ENCODE peak calls at places on chromosomes 7 and 10, in nine cellular contexts. One of them, this sample, is unnamed.
A peak's percentile ranks its signal among the peaks of the same experiment; 100 is the strongest.

GRCh38 chr7:150982348-150982747 is 4.2 kb upstream of the KCNH2 start:
- DNase-seq in colonic mucosa: no peak
- DNase-seq in CD4-positive, CD25-positive, alpha-beta regulatory T cell: no peak
- DNase-seq in sigmoid colon: no peak
- DNase-seq in stomach: no peak
- DNase-seq in hepatocyte: no peak
- DNase-seq in SJSA1: no peak
- DNase-seq in upper lobe of left lung: no peak
- DNase-seq in CD4-positive, alpha-beta memory T cell: no peak
- DNase-seq in this sample: no peak

GRCh38 chr7:44247868-44248651 is 47.3 kb downstream of the YKT6 start:
- DNase-seq in colonic mucosa: no peak
- DNase-seq in CD4-positive, CD25-positive, alpha-beta regulatory T cell: no peak
- DNase-seq in sigmoid colon: no peak
- DNase-seq in stomach: no peak
- DNase-seq in hepatocyte: no peak
- DNase-seq in SJSA1: no peak
- DNase-seq in upper lobe of left lung: no peak
- DNase-seq in CD4-positive, alpha-beta memory T cell: no peak
- DNase-seq in this sample: no peak

GRCh38 chr10:1291178-1292090 is 235.2 kb downstream of the WDR37 start:
- DNase-seq in colonic mucosa: no peak
- DNase-seq in CD4-positive, CD25-positive, alpha-beta regulatory T cell: no peak
- DNase-seq in sigmoid colon: no peak
- DNase-seq in stomach: no peak
- DNase-seq in hepatocyte: no peak
- DNase-seq in SJSA1: peak; percentile 33
- DNase-seq in upper lobe of left lung: no peak
- DNase-seq in CD4-positive, alpha-beta memory T cell: no peak
- DNase-seq in this sample: no peak

GRCh38 chr7:133585003-133585668 is 332.3 kb downstream of the EXOC4 start:
- DNase-seq in colonic mucosa: no peak
- DNase-seq in CD4-positive, CD25-positive, alpha-beta regulatory T cell: no peak
- DNase-seq in sigmoid colon: no peak
- DNase-seq in stomach: no peak
- DNase-seq in hepatocyte: no peak
- DNase-seq in SJSA1: no peak
- DNase-seq in upper lobe of left lung: no peak
- DNase-seq in CD4-positive, alpha-beta memory T cell: no peak
- DNase-seq in this sample: no peak

GRCh38 chr10:44881639-44882038 is 29.5 kb upstream of the TMEM72 start:
- DNase-seq in colonic mucosa: no peak
- DNase-seq in CD4-positive, CD25-positive, alpha-beta regulatory T cell: no peak
- DNase-seq in sigmoid colon: no peak
- DNase-seq in stomach: no peak
- DNase-seq in hepatocyte: no peak
- DNase-seq in SJSA1: no peak
- DNase-seq in upper lobe of left lung: no peak
- DNase-seq in CD4-positive, alpha-beta memory T cell: no peak
- DNase-seq in this sample: no peak

GRCh38 chr7:133081119-133081604 is 728 bp downstream of the CHCHD3 start:
- DNase-seq in colonic mucosa: peak; percentile 30
- DNase-seq in CD4-positive, CD25-positive, alpha-beta regulatory T cell: no peak
- DNase-seq in sigmoid colon: no peak
- DNase-seq in stomach: no peak
- DNase-seq in hepatocyte: peak; percentile 22
- DNase-seq in SJSA1: no peak
- DNase-seq in upper lobe of left lung: no peak
- DNase-seq in CD4-positive, alpha-beta memory T cell: no peak
- DNase-seq in this sample: no peak

GRCh38 chr7:17134786-17135185 is 163.7 kb upstream of the AHR start:
- DNase-seq in colonic mucosa: no peak
- DNase-seq in CD4-positive, CD25-positive, alpha-beta regulatory T cell: no peak
- DNase-seq in sigmoid colon: no peak
- DNase-seq in stomach: no peak
- DNase-seq in hepatocyte: no peak
- DNase-seq in SJSA1: no peak
- DNase-seq in upper lobe of left lung: no peak
- DNase-seq in CD4-positive, alpha-beta memory T cell: no peak
- DNase-seq in this sample: no peak

GRCh38 chr7:78260826-78261225 is 462.3 kb downstream of the PHTF2 start:
- DNase-seq in colonic mucosa: no peak
- DNase-seq in CD4-positive, CD25-positive, alpha-beta regulatory T cell: no peak
- DNase-seq in sigmoid colon: no peak
- DNase-seq in stomach: no peak
- DNase-seq in hepatocyte: no peak
- DNase-seq in SJSA1: no peak
- DNase-seq in upper lobe of left lung: no peak
- DNase-seq in CD4-positive, alpha-beta memory T cell: no peak
- DNase-seq in this sample: no peak

DNA sequence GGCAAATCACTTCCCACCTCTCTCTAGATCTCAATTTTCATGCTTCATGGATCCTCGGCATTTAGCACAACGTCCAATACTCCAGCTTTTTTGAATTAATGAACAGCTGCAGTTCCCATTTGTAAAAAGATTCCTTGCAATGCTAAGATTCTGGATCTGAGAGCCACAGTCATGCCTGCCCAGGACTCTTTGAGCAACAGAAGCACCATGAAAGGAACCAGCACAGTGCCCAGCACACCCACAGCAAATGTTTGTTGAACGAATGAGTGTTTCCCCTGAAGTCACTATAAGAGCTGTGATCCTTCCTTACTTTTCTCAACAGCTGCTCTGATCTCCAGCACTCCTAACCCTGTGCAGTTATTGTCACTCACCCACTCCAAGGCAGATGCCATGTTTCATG is 20.7 kb upstream of the DDIT4 start:
- DNase-seq in colonic mucosa: no peak
- DNase-seq in CD4-positive, CD25-positive, alpha-beta regulatory T cell: no peak
- DNase-seq in sigmoid colon: no peak
- DNase-seq in stomach: no peak
- DNase-seq in hepatocyte: no peak
- DNase-seq in SJSA1: no peak
- DNase-seq in upper lobe of left lung: no peak
- DNase-seq in CD4-positive, alpha-beta memory T cell: no peak
- DNase-seq in this sample: no peak
- H3K4me1 ChIP-seq in colonic mucosa: peaks cover 29% of the 10 kb centered on the region
- H3K4me1 ChIP-seq in CD4-positive, CD25-positive, alpha-beta regulatory T cell: peaks cover 58% of the 10 kb centered on the region
- H3K4me1 ChIP-seq in sigmoid colon: no peaks in the 10 kb centered on the region
- H3K4me1 ChIP-seq in stomach: peaks cover 83% of the 10 kb centered on the region
- H3K4me1 ChIP-seq in hepatocyte: peaks cover 53% of the 10 kb centered on the region
- H3K4me1 ChIP-seq in SJSA1: peaks cover 25% of the 10 kb centered on the region
- H3K4me1 ChIP-seq in upper lobe of left lung: peaks cover 86% of the 10 kb centered on the region
- H3K4me1 ChIP-seq in CD4-positive, alpha-beta memory T cell: peaks cover 91% of the 10 kb centered on the region
- H3K4me1 ChIP-seq in this sample: peaks cover 87% of the 10 kb centered on the region

GRCh38 chr10:9268176-9268575 is 1213.7 kb downstream of the GATA3 start:
- DNase-seq in colonic mucosa: no peak
- DNase-seq in CD4-positive, CD25-positive, alpha-beta regulatory T cell: no peak
- DNase-seq in sigmoid colon: no peak
- DNase-seq in stomach: no peak
- DNase-seq in hepatocyte: no peak
- DNase-seq in SJSA1: no peak
- DNase-seq in upper lobe of left lung: no peak
- DNase-seq in CD4-positive, alpha-beta memory T cell: no peak
- DNase-seq in this sample: no peak
- H3K27ac ChIP-seq in colonic mucosa: no peak overlapping the region
- H3K27ac ChIP-seq in CD4-positive, CD25-positive, alpha-beta regulatory T cell: no peak overlapping the region
- H3K27ac ChIP-seq in sigmoid colon: no peak overlapping the region
- H3K27ac ChIP-seq in stomach: no peak overlapping the region
- H3K27ac ChIP-seq in hepatocyte: no peak overlapping the region
- H3K27ac ChIP-seq in SJSA1: no peak overlapping the region
- H3K27ac ChIP-seq in upper lobe of left lung: no peak overlapping the region
- H3K27ac ChIP-seq in CD4-positive, alpha-beta memory T cell: no peak overlapping the region
- H3K27ac ChIP-seq in this sample: no peak overlapping the region

DNA sequence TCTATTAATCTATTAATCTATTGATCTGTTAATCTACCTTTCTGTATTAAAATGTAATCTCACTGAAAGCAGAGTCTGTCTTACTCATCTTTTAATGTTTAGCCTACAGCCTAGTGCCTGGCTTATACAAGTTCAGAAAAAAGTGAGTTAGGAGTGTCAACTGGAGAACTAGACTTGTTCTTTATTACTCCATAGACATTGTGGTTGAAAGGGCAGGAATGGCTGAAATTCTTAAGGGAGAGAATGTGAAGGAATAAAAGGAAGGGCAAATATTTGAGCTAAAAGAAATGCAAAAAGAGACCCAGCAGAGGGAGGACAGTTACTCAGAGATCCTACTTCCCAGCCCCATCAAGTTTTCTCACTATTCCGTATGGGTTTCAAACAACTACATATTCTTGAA is 64.9 kb downstream of the MDFIC start:
- DNase-seq in colonic mucosa: no peak
- DNase-seq in CD4-positive, CD25-positive, alpha-beta regulatory T cell: no peak
- DNase-seq in sigmoid colon: no peak
- DNase-seq in stomach: no peak
- DNase-seq in hepatocyte: no peak
- DNase-seq in SJSA1: no peak
- DNase-seq in upper lobe of left lung: no peak
- DNase-seq in CD4-positive, alpha-beta memory T cell: no peak
- DNase-seq in this sample: no peak
- H3K4me3 ChIP-seq in colonic mucosa: no peak overlapping the region
- H3K4me3 ChIP-seq in CD4-positive, CD25-positive, alpha-beta regulatory T cell: no peak overlapping the region
- H3K4me3 ChIP-seq in sigmoid colon: no peak overlapping the region
- H3K4me3 ChIP-seq in stomach: no peak overlapping the region
- H3K4me3 ChIP-seq in hepatocyte: no peak overlapping the region
- H3K4me3 ChIP-seq in SJSA1: no peak overlapping the region
- H3K4me3 ChIP-seq in upper lobe of left lung: no peak overlapping the region
- H3K4me3 ChIP-seq in CD4-positive, alpha-beta memory T cell: no peak overlapping the region
- H3K4me3 ChIP-seq in this sample: no peak overlapping the region

DNA sequence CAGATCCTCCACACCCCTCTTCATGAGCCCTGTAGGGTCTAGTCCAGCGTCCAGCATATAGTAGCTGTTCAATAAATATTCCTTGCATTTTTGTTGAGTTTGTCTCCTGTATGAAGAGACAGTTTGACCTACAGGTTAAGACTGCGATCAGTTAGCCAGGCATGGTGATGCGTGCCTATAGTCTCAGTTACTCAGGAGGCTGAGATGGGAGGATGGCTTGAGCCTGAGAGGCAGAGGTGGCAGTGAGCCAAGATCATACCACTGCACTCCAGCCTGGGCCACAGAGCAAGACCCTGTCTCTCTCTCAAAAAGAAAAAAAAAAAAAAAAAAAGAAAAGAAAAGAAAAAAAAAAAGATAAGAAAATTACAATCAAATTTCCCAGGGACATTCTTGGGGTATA is 5.1 kb upstream of the CUEDC2 start:
- DNase-seq in colonic mucosa: no peak
- DNase-seq in CD4-positive, CD25-positive, alpha-beta regulatory T cell: no peak
- DNase-seq in sigmoid colon: no peak
- DNase-seq in stomach: no peak
- DNase-seq in hepatocyte: no peak
- DNase-seq in SJSA1: no peak
- DNase-seq in upper lobe of left lung: no peak
- DNase-seq in CD4-positive, alpha-beta memory T cell: no peak
- DNase-seq in this sample: no peak
- H3K4me1 ChIP-seq in colonic mucosa: no peaks in the 10 kb centered on the region
- H3K4me1 ChIP-seq in CD4-positive, CD25-positive, alpha-beta regulatory T cell: peaks cover 49% of the 10 kb centered on the region
- H3K4me1 ChIP-seq in sigmoid colon: no peaks in the 10 kb centered on the region
- H3K4me1 ChIP-seq in stomach: peaks cover 13% of the 10 kb centered on the region
- H3K4me1 ChIP-seq in hepatocyte: peaks cover 23% of the 10 kb centered on the region
- H3K4me1 ChIP-seq in SJSA1: peaks cover 3% of the 10 kb centered on the region
- H3K4me1 ChIP-seq in upper lobe of left lung: peaks cover 13% of the 10 kb centered on the region
- H3K4me1 ChIP-seq in CD4-positive, alpha-beta memory T cell: peaks cover 52% of the 10 kb centered on the region
- H3K4me1 ChIP-seq in this sample: peaks cover 42% of the 10 kb centered on the region

This sample was measured in CD8-positive, alpha-beta memory T cell.